ENCODE peak calls at places on chromosomes 2 and 18, in four cellular contexts. B is Calu3, D is heart right ventricle, L is brain microvascular endothelial cell. C is an unnamed sample.
A peak's percentile ranks its signal among the peaks of the same experiment; 100 is the strongest.

GRCh38 chr18:69102959-69103358 is 297.7 kb upstream of the DOK6 start:
- DNase-seq in B (no peak), L (no peak), D (no peak), C (no peak)

GRCh38 chr18:79756826-79757225 is 40.9 kb upstream of the KCNG2 start:
- DNase-seq in L (no peak), D (no peak), B (no peak), C (no peak)

GRCh38 chr2:108220942-108221541 is 18.7 kb upstream of the SULT1C3 start:
- DNase-seq in L (no peak), B (no peak), D (no peak), C (no peak)

GRCh38 chr2:215747244-215747620 is 266.1 kb downstream of the MREG start:
- DNase-seq in B (no peak), D (no peak), L (no peak), C (no peak)

GRCh38 chr2:36530983-36531354 is 67.0 kb downstream of the FEZ2 start:
- DNase-seq in L (peak; percentile 48), B (no peak), D (peak; percentile 60), C (no peak)

GRCh38 chr18:61352611-61353010 is 19.4 kb downstream of the CDH20 start:
- DNase-seq in B (no peak), D (no peak), L (no peak), C (no peak)

GRCh38 chr2:72139871-72140620 is 7.6 kb downstream of the CYP26B1 start:
- DNase-seq in L (no peak), B (no peak), D (no peak), C (no peak)

GRCh38 chr2:10129490-10129889 is 7.0 kb downstream of the RRM2 start:
- DNase-seq in D (no peak), L (no peak), B (no peak), C (no peak)

GRCh38 chr18:10851824-10852225 is 297.5 kb downstream of the PIEZO2 start:
- DNase-seq in D (no peak), L (peak; percentile 49), B (no peak), C (peak; percentile 28)

GRCh38 chr18:58359226-58360019 is 269.5 kb downstream of the ALPK2 start:
- DNase-seq in B (no peak), L (peak; percentile 29), D (no peak), C (no peak)

GRCh38 chr2:110876167-110876999 is 144.0 kb downstream of the ACOXL start:
- DNase-seq in L (no peak), D (no peak), B (no peak), C (no peak)

GRCh38 chr2:64609229-64609994 is 44.3 kb downstream of the SERTAD2 start:
- DNase-seq in B (peak; percentile 78), L (no peak), D (peak; percentile 44), C (no peak)
- TF ChIP-seq CTCF in B (peak; percentile 23), L (peak; percentile 25), D (peak; percentile 53), C (no peak)

DNA sequence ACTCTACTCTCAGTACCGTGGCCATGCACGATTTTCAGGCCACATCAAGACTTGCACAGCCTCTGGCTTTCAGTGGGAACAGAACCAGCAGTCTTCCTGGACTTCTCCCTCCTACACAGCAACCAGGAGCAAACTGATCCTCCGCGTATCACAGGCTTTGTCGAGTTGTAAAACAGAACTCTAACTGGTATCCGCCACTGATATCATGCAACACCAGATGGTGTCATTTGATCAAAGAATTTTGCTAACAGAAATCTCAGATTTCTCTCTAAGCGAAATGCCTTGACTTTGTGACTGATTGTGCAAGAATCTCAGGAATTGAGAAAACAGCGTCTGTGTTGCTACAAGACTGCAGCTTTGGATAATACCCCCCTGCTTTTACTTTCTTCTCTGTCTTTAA is 85.7 kb downstream of the COPS8 start:
- DNase-seq in L (peak; percentile 87), D (no peak), B (peak; percentile 21), C (peak; percentile 78)
- TF ChIP-seq CTCF in L (peak; percentile 49), D (no peak), B (peak; percentile 17), C (peak; percentile 27)

GRCh38 chr2:170350929-170351826 is 173.2 kb downstream of the MYO3B start:
- DNase-seq in D (no peak), B (no peak), L (no peak), C (no peak)
- TF ChIP-seq CTCF in D (no peak), B (no peak), L (no peak), C (no peak)

DNA sequence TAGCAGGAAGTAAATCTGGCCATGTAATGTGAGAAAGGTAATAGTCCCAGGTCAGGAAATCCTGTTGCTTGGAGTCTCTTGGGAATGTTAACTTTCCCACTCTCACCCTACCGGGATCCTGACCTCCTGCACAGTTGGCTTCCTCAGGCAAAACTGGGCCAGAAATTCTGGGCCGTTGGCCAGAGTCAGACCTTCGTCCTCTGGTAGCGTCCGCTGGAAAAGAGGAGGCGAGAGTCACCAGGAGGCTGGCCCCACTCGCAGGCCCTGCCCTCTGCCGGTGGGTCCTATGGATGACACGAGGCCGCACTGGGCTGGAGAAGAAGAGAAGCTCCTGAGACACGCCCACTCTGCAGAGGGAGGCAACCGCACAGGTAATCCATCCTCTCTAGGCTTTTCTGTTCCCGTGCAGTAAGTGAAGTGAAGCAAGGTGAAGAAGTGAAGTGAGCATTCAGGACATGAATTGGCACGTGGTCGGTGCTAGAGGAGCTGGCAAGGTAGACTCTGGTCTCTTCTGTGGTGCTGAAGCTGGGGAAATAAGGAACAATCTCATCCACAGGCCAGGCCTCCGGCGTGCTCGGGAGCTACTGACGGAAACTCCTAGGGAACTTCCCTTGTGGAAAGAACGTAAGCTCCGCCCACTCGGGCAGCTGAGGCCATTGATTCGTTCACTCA is 182.7 kb upstream of the GLI2 start:
- DNase-seq in B (peak; percentile 91), L (peak; percentile 56), D (peak; percentile 94), C (no peak)
- TF ChIP-seq CTCF in B (peak; percentile 63), L (peak; percentile 80), D (peak; percentile 77), C (peak; percentile 43)

GRCh38 chr2:109383505-109384307 is 230.1 kb downstream of the SEPTIN10 start:
- DNase-seq in L (no peak), D (no peak), B (no peak), C (no peak)
- TF ChIP-seq CTCF in L (no peak), D (no peak), B (no peak), C (no peak)

GRCh38 chr2:121099329-121100318 is 185.4 kb downstream of the TFCP2L1 start:
- DNase-seq in L (no peak), D (peak; percentile 52), B (peak; percentile 62), C (no peak)
- TF ChIP-seq CTCF in L (peak; percentile 65), D (no peak), B (peak; percentile 44), C (peak; percentile 26)

GRCh38 chr18:54215069-54215468 is 9.4 kb downstream of the MBD2 start:
- DNase-seq in B (no peak), D (no peak), L (peak; percentile 6), C (no peak)
- TF ChIP-seq CTCF in B (no peak), D (no peak), L (no peak), C (no peak)